ENCODE peak calls at places on chromosomes 4 and X, in seven cellular contexts. K, D, P, I, R, H and Q are unnamed samples.

GRCh38 chrX:108399427-108400165 is 38.6 kb downstream of the COL4A6 start:
- DNase-seq in K (peak), D (no peak), P (no peak), I (no peak), R (no peak), H (no peak), Q (no peak)

GRCh38 chr4:62548108-62548524 is 1348.0 kb downstream of the ADGRL3 start:
- DNase-seq in K (no peak), D (no peak), P (no peak), I (no peak), R (no peak), H (no peak), Q (peak)

GRCh38 chr4:148431401-148431800 is 10.8 kb downstream of the NR3C2 start:
- DNase-seq in K (no peak), D (no peak), P (no peak), I (no peak), R (no peak), H (no peak), Q (no peak)

GRCh38 chr4:38531126-38531737 is 132.8 kb upstream of the KLF3 start:
- DNase-seq in K (no peak), D (no peak), P (no peak), I (no peak), R (no peak), H (no peak), Q (no peak)

GRCh38 chr4:36734296-36734695 is 452.9 kb downstream of the DTHD1 start:
- DNase-seq in K (no peak), D (no peak), P (no peak), I (no peak), R (no peak), H (no peak), Q (no peak)

GRCh38 chrX:19846995-19847790 is 40.2 kb downstream of the SH3KBP1 start:
- DNase-seq in K (no peak), D (no peak), P (no peak), I (peak), R (no peak), H (peak), Q (peak)

GRCh38 chrX:41250867-41251266 is 83.1 kb upstream of the DDX3X start:
- DNase-seq in K (no peak), D (no peak), P (no peak), I (peak), R (no peak), H (no peak), Q (no peak)

GRCh38 chrX:54076903-54077302 is 32.6 kb upstream of the PHF8 start:
- DNase-seq in K (no peak), D (no peak), P (no peak), I (no peak), R (no peak), H (no peak), Q (peak)

GRCh38 chrX:70301716-70302115 is 11.8 kb downstream of the KIF4A start:
- DNase-seq in K (no peak), D (no peak), P (no peak), I (no peak), R (no peak), H (no peak), Q (no peak)

GRCh38 chrX:153922932-153923857 is 2.9 kb downstream of the ARHGAP4 start:
- DNase-seq in K (peak), D (no peak), P (no peak), I (peak), R (no peak), H (peak), Q (peak)

GRCh38 chr4:169102011-169102410 is 92.0 kb upstream of the CBR4 start:
- DNase-seq in K (no peak), D (no peak), P (no peak), I (no peak), R (no peak), H (no peak), Q (no peak)

GRCh38 chrX:45771560-45772340 is 571.1 kb upstream of the DIPK2B start:
- DNase-seq in K (no peak), D (no peak), P (peak), I (no peak), R (peak), H (peak), Q (no peak)

GRCh38 chr4:175469519-175469918 is 342.5 kb downstream of the GPM6A start:
- DNase-seq in K (no peak), D (no peak), P (no peak), I (no peak), R (no peak), H (no peak), Q (no peak)

GRCh38 chr4:48483777-48484493 is 792 bp downstream of the SLC10A4 start:
- DNase-seq in K (no peak), D (no peak), P (no peak), I (no peak), R (no peak), H (no peak), Q (no peak)

GRCh38 chr4:124931050-124931449 is 218.5 kb upstream of the ANKRD50 start:
- DNase-seq in K (no peak), D (no peak), P (no peak), I (no peak), R (no peak), H (peak), Q (no peak)

GRCh38 chr4:33831667-33832066 is 2412.6 kb downstream of the ARAP2 start:
- DNase-seq in K (no peak), D (no peak), P (no peak), I (no peak), R (no peak), H (no peak), Q (no peak)

GRCh38 chrX:143854006-143854405 is 29.9 kb upstream of the UBE2NL start:
- DNase-seq in K (no peak), D (no peak), P (no peak), I (no peak), R (no peak), H (peak), Q (peak)

GRCh38 chrX:51459125-51459524 is 37.3 kb downstream of the NUDT11 start:
- DNase-seq in K (no peak), D (no peak), P (no peak), I (no peak), R (no peak), H (no peak), Q (peak)

GRCh38 chr4:36394352-36394903 is 113.0 kb downstream of the DTHD1 start:
- DNase-seq in K (no peak), D (peak), P (peak), I (no peak), R (peak), H (no peak), Q (no peak)

GRCh38 chr4:140849526-140849925 is 93.3 kb upstream of the TBC1D9 start:
- DNase-seq in K (no peak), D (no peak), P (no peak), I (no peak), R (no peak), H (no peak), Q (no peak)